ENCODE peak calls at places on chromosomes 12 and 14, in four cellular contexts. M is Panc1, C is uterus, O is tibial artery. W is an unnamed sample. For H3K4me1, the result is how much of the 10 kb centered on the place peaks cover.

GRCh38 chr14:72887514-72887913 is 6.4 kb downstream of the DPF3 start:
- DNase-seq in M (no peak), O (no peak), C (no peak), W (no peak)

GRCh38 chr12:132264086-132265010 is 65.0 kb downstream of the GALNT9 start:
- DNase-seq in M (no peak), C (no peak), O (no peak), W (no peak)

GRCh38 chr12:1044697-1045096 is 53.7 kb downstream of the ERC1 start:
- DNase-seq in M (no peak), O (no peak), C (no peak), W (no peak)

GRCh38 chr12:64205542-64205941 is 16.6 kb downstream of the KICS2 start:
- DNase-seq in M (no peak), C (no peak), O (no peak), W (no peak)

GRCh38 chr14:91861091-91861490 is 6.2 kb downstream of the TC2N start:
- DNase-seq in M (no peak), O (no peak), C (no peak), W (no peak)

GRCh38 chr14:104799657-104800599 is 973 bp upstream of the ZBTB42 start:
- DNase-seq in M (no peak), O (peak), C (peak), W (peak)

GRCh38 chr14:65019944-65020566 is 33.4 kb downstream of the FNTB start:
- DNase-seq in M (peak), O (no peak), C (peak), W (no peak)

GRCh38 chr14:85799668-85800067 is 269.7 kb downstream of the FLRT2 start:
- DNase-seq in O (no peak), C (no peak), M (no peak), W (no peak)

GRCh38 chr14:26598081-26598671 is 343 bp upstream of the NOVA1 start:
- DNase-seq in O (peak), C (peak), M (no peak), W (peak)

GRCh38 chr14:96203635-96204034 is 1.0 kb upstream of the BDKRB2 start:
- DNase-seq in O (no peak), C (no peak), M (no peak), W (no peak)

GRCh38 chr14:41606249-41607118 is at the start of gene LRFN5:
- DNase-seq in M (no peak), C (peak), O (no peak), W (peak)

GRCh38 chr12:124613151-124613585 is 45.8 kb upstream of the NCOR2 start:
- DNase-seq in M (no peak), O (no peak), C (no peak), W (no peak)

GRCh38 chr12:126914170-126914796 is 1352.7 kb upstream of the TMEM132C start:
- DNase-seq in O (no peak), C (no peak), M (no peak), W (no peak)

GRCh38 chr12:124720019-124720686 is 143.5 kb downstream of the SCARB1 start:
- DNase-seq in O (no peak), C (peak), M (no peak), W (no peak)

GRCh38 chr14:102481791-102482238 is 27.8 kb downstream of the ANKRD9 start:
- DNase-seq in C (no peak), O (no peak), M (no peak), W (no peak)

GRCh38 chr14:103891667-103892215 is 36.5 kb upstream of the TDRD9 start:
- DNase-seq in C (no peak), M (no peak), O (no peak), W (no peak)

GRCh38 chr14:64623576-64624165 is 73.9 kb downstream of the PPP1R36 start:
- DNase-seq in O (no peak), C (no peak), M (no peak), W (no peak)

GRCh38 chr14:85195872-85196477 is 334.0 kb upstream of the FLRT2 start:
- DNase-seq in M (no peak), O (no peak), C (no peak), W (no peak)

GRCh38 chr12:122031342-122032216 is 9.9 kb downstream of the BCL7A start:
- DNase-seq in C (peak), O (no peak), M (no peak), W (peak)

GRCh38 chr12:50934981-50935807 is 17.1 kb upstream of the HIGD1C start:
- DNase-seq in O (no peak), M (no peak), C (no peak), W (no peak)

GRCh38 chr14:29706700-29707099 is 220.9 kb downstream of the PRKD1 start:
- DNase-seq in C (no peak), M (no peak), O (no peak), W (no peak)

GRCh38 chr12:65603428-65604351 is 220.6 kb upstream of the HMGA2 start:
- DNase-seq in M (peak), O (peak), C (no peak), W (peak)

GRCh38 chr12:92602930-92603623 is 99.7 kb upstream of the PLEKHG7 start:
- DNase-seq in M (no peak), O (no peak), C (no peak), W (no peak)

GRCh38 chr14:103141117-103141796 is 18.0 kb downstream of the TNFAIP2 start:
- DNase-seq in C (no peak), O (no peak), M (peak), W (peak)

GRCh38 chr14:77605392-77605978 is 11.0 kb downstream of the SPTLC2 start:
- DNase-seq in M (no peak), O (no peak), C (no peak), W (no peak)

GRCh38 chr14:36227802-36228201 is 51.3 kb upstream of the PTCSC3 start:
- DNase-seq in C (no peak), O (no peak), M (no peak), W (no peak)

GRCh38 chr12:57603758-57604453 is 718 bp upstream of the DTX3 start:
- DNase-seq in C (peak), M (no peak), O (peak), W (no peak)

GRCh38 chr12:107929436-107929835 is 154.9 kb downstream of the ASCL4 start:
- DNase-seq in O (no peak), M (no peak), C (no peak), W (no peak)

GRCh38 chr12:19205120-19205519 is 75.6 kb downstream of the PLEKHA5 start:
- DNase-seq in C (no peak), M (no peak), O (no peak), W (no peak)

GRCh38 chr14:103736546-103737431 is 21.2 kb downstream of the ZFYVE21 start:
- DNase-seq in M (no peak), C (peak), O (peak), W (no peak)

GRCh38 chr14:52888839-52889838 is 61.7 kb downstream of the FERMT2 start:
- DNase-seq in M (no peak), C (no peak), O (no peak), W (no peak)

GRCh38 chr12:67623259-67623658 is 25.3 kb upstream of the DYRK2 start:
- DNase-seq in O (no peak), C (no peak), M (no peak), W (no peak)

GRCh38 chr12:55720894-55721444 is 776 bp downstream of the RDH5 start:
- DNase-seq in O (peak), C (peak), M (peak), W (peak)
- H3K4me1 ChIP-seq in O (half or more), C (under half), M (under half), W (under half)

GRCh38 chr12:102119674-102120563 is at the start of the genes NUP37 and PARPBP:
- DNase-seq in O (peak), C (peak), M (peak), W (peak)
- TF ChIP-seq CTCF in O (peak), C (no peak), M (no peak), W (no peak)

GRCh38 chr12:56257491-56258067 is 605 bp downstream of the ANKRD52 start:
- DNase-seq in O (no peak), M (no peak), C (no peak), W (no peak)

GRCh38 chr12:56257071-56257470 is 1.1 kb downstream of the ANKRD52 start:
- DNase-seq in C (no peak), O (no peak), M (no peak), W (no peak)

GRCh38 chr12:56260380-56260779 is 2.2 kb upstream of the ANKRD52 start:
- DNase-seq in M (no peak), C (no peak), O (no peak), W (no peak)

GRCh38 chr12:56258068-56258819 is at the start of gene ANKRD52:
- DNase-seq in M (no peak), C (peak), O (peak), W (peak)

DNA sequence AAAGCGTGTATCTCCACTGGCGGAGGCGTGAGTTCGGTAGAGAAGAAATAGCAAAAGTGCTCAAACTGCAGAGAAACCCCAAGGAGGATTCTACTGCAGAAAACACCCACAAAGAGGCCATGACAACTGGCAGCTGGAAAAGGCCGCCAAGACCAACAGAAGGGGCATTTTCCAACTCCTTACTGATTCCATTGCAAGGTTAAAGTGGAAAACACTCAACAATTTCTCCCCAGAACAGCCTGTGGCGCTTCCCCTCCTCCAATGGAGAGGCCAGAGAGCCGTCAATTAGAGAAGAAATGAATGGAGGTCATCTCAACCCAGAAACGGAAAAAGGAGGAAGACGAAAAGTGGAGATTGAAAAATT is 618 bp upstream of the ANKRD52 start:
- DNase-seq in C (no peak), O (no peak), M (no peak), W (no peak)
- H3K27ac ChIP-seq in C (peak), O (peak), M (peak), W (peak)

GRCh38 chr14:54708982-54709381 is 142.1 kb downstream of the SAMD4A start:
- DNase-seq in M (no peak), C (no peak), O (no peak), W (no peak)

GRCh38 chr14:54708161-54708560 is 141.2 kb downstream of the SAMD4A start:
- DNase-seq in M (no peak), C (no peak), O (no peak), W (no peak)

GRCh38 chr14:54709867-54710266 is 142.9 kb downstream of the SAMD4A start:
- DNase-seq in M (no peak), O (no peak), C (no peak), W (no peak)

GRCh38 chr14:54711312-54711711 is 144.4 kb downstream of the SAMD4A start:
- DNase-seq in O (no peak), C (no peak), M (no peak), W (no peak)

DNA sequence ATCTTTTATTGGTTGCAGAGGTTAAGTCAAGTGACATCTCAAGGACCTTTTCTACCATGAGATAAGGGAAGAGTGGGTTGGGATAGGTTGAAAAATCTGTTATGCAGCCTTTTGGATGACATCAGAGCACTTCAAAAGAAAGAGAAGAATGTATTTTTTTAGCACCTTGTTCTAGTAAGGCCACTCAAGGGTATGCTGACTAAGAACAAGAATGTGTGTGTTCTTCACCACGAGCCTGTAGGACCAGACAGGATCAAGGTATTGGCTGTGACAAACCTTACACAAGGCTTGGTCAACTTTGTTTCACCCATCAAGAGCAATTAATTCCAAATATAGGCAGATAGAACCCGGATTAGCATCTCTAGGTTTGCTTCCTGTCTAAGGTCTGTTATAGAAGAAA is 142.5 kb downstream of the SAMD4A start:
- DNase-seq in M (no peak), O (no peak), C (no peak), W (no peak)
- H3K4me1 ChIP-seq in M (under half), O (under half), C (under half), W (under half)

GRCh38 chr14:21941885-21942284 is 268.3 kb upstream of the OR4E1 start:
- DNase-seq in O (no peak), C (no peak), M (no peak), W (no peak)

DNA sequence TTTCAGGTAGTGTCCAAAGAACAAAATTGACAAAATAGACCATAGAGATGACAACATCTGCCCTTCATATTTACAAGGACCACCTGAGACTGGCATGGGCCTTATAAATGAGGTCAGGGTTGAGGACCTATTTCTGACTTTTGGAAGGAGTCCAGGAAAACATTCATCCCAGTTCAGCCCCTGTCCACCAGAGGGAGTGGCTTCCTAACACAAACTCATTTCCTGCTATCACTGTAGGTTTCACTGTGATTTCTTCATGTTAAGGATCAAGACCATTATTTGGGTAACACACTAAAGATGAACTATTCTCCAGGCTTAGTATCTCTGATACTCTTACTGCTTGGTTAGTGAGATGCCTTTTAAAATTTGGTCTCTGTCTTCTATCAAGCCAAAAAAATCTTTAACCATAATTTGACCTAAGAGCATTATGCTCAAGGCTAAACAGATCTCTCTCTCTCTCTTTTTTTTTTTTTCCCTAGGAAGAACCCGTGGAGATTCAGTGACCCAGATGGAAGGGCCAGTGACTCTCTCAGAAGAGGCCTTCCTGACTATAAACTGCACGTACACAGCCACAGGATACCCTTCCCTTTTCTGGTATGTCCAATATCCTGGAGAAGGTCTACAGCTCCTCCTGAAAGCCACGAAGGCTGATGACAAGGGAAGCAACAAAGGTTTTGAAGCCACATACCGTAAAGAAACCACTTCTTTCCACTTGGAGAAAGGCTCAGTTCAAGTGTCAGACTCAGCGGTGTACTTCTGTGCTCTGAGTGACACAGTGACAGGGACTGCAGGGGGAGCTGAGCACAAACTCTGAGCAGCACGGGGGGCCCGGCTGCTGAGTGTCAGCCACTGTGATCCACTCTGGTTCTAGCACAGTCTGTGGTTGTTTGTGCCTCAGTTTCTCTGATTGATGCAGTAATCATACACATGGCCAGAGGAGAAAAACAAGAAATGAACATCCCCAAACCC is 267.6 kb upstream of the OR4E1 start:
- DNase-seq in C (no peak), M (peak), O (no peak), W (no peak)
- TF ChIP-seq CTCF in C (no peak), M (peak), O (no peak), W (no peak)